ENCODE peak calls at places on chromosomes 4 and X, in four cellular contexts. K is tibial nerve, V is endothelial cell, D is heart left ventricle. Z is an unnamed sample.
A peak's percentile ranks its signal among the peaks of the same experiment; 100 is the strongest.

GRCh38 chrX:67732864-67733263 is 189.0 kb downstream of the AR start:
- DNase-seq in K (no peak), V (no peak), D (no peak), Z (no peak)

GRCh38 chr4:146058531-146058930 is 117.0 kb upstream of the LSM6 start:
- DNase-seq in K (no peak), V (no peak), D (no peak), Z (no peak)

GRCh38 chr4:77149789-77150188 is 7.2 kb upstream of the CCNG2 start:
- DNase-seq in K (no peak), V (no peak), D (no peak), Z (no peak)

GRCh38 chrX:17634542-17635207 is 102.6 kb upstream of the SCML1 start:
- DNase-seq in K (no peak), V (no peak), D (no peak), Z (no peak)

GRCh38 chr4:16259531-16260246 is 33.4 kb upstream of the TAPT1 start:
- DNase-seq in K (no peak), V (no peak), D (no peak), Z (no peak)

GRCh38 chr4:119212964-119213606 is 572 bp downstream of the USP53 start:
- DNase-seq in K (peak; percentile 78), V (peak; percentile 78), D (peak; percentile 92), Z (peak; percentile 78)

GRCh38 chrX:64792598-64793337 is 183.5 kb downstream of the ZC4H2 start:
- DNase-seq in K (no peak), V (no peak), D (no peak), Z (no peak)

GRCh38 chr4:160299608-160300007 is 1196.7 kb downstream of the RAPGEF2 start:
- DNase-seq in K (no peak), V (no peak), D (no peak), Z (peak; percentile 15)

GRCh38 chr4:6031831-6032230 is 13.6 kb upstream of the C4orf50 start:
- DNase-seq in K (no peak), V (no peak), D (no peak), Z (no peak)

GRCh38 chrX:46628406-46629371 is 55.1 kb downstream of the CHST7 start:
- DNase-seq in K (peak; percentile 63), V (no peak), D (peak; percentile 71), Z (no peak)

GRCh38 chr4:44256414-44256813 is 192.2 kb downstream of the KCTD8 start:
- DNase-seq in K (no peak), V (no peak), D (no peak), Z (peak; percentile 8)

Z was measured in PC-3.